ENCODE peak calls at places on chromosomes 2 and 18, in eight cellular contexts. T, H, C, L, D, N, W and U are unnamed samples.

GRCh38 chr2:151289972-151290335 is 486 bp upstream of the NMI start:
- DNase-seq in W (no peak), L (peak; percentile 71), N (peak; percentile 42), H (no peak), D (peak; percentile 18), C (peak; percentile 55), T (no peak), U (no peak)

GRCh38 chr2:228094377-228094921 is 87.0 kb downstream of the SPHKAP start:
- DNase-seq in H (no peak), D (no peak), L (no peak), W (no peak), T (no peak), C (no peak), N (no peak), U (no peak)

GRCh38 chr2:102809291-102810189 is 47.7 kb downstream of the TMEM182 start:
- DNase-seq in D (no peak), T (peak; percentile 17), N (peak; percentile 15), L (no peak), W (no peak), C (no peak), H (no peak), U (no peak)

GRCh38 chr18:13178976-13179375 is 39.6 kb upstream of the LDLRAD4 start:
- DNase-seq in H (no peak), N (no peak), T (no peak), L (no peak), D (no peak), C (no peak), W (no peak), U (no peak)

GRCh38 chr2:196988599-196988998 is 62.1 kb upstream of the PGAP1 start:
- DNase-seq in H (no peak), W (no peak), D (no peak), L (no peak), N (no peak), C (no peak), T (no peak), U (no peak)

GRCh38 chr2:3198119-3198518 is 179.5 kb downstream of the EIPR1 start:
- DNase-seq in N (no peak), D (no peak), L (no peak), T (no peak), W (no peak), C (no peak), H (no peak), U (no peak)

GRCh38 chr2:211737282-211737681 is 801.3 kb downstream of the ERBB4 start:
- DNase-seq in L (no peak), C (no peak), T (no peak), N (no peak), D (no peak), W (peak; percentile 34), H (no peak), U (no peak)

GRCh38 chr2:229909090-229909489 is 12.7 kb downstream of the TRIP12 start:
- DNase-seq in C (no peak), N (no peak), W (no peak), H (no peak), T (no peak), L (no peak), D (no peak), U (no peak)

GRCh38 chr2:120578576-120579352 is 156.9 kb upstream of the GLI2 start:
- DNase-seq in T (no peak), L (peak; percentile 41), D (no peak), N (no peak), H (no peak), W (no peak), C (no peak), U (no peak)

GRCh38 chr2:25276569-25277465 is 64.9 kb downstream of the DNMT3A start:
- DNase-seq in D (peak; percentile 53), C (peak; percentile 64), W (peak; percentile 61), N (peak; percentile 55), L (peak; percentile 84), H (peak; percentile 93), T (peak; percentile 41), U (peak; percentile 76)

GRCh38 chr2:60503923-60504514 is 49.4 kb downstream of the BCL11A start:
- DNase-seq in W (no peak), H (no peak), N (no peak), C (no peak), D (no peak), L (no peak), T (no peak), U (no peak)

GRCh38 chr2:73642338-73643018 is at the start of gene NAT8:
- DNase-seq in N (no peak), H (no peak), W (peak; percentile 73), T (no peak), D (no peak), L (no peak), C (no peak), U (no peak)

GRCh38 chr2:37459095-37459981 is 114.9 kb downstream of the QPCT start:
- DNase-seq in H (no peak), D (no peak), L (no peak), C (no peak), T (no peak), N (no peak), W (peak; percentile 79), U (no peak)

GRCh38 chr2:99974275-99974674 is 168.1 kb downstream of the AFF3 start:
- DNase-seq in N (peak; percentile 46), D (no peak), L (no peak), H (no peak), T (no peak), W (no peak), C (no peak), U (no peak)

GRCh38 chr2:175931751-175932295 is 70.2 kb downstream of the LNPK start:
- DNase-seq in N (peak; percentile 4), D (no peak), T (no peak), H (no peak), L (no peak), W (no peak), C (no peak), U (no peak)

GRCh38 chr18:11259421-11259820 is 110.1 kb upstream of the PIEZO2 start:
- DNase-seq in C (no peak), W (no peak), D (peak; percentile 10), L (peak; percentile 59), N (no peak), H (no peak), T (no peak), U (peak; percentile 55)

GRCh38 chr18:49751427-49752094 is 61.8 kb downstream of the ACAA2 start:
- DNase-seq in C (no peak), W (no peak), T (no peak), N (no peak), L (no peak), H (no peak), D (no peak), U (no peak)

GRCh38 chr2:197191177-197191947 is 119.2 kb downstream of the ANKRD44 start:
- DNase-seq in N (peak; percentile 70), T (peak; percentile 62), H (no peak), W (peak; percentile 55), D (no peak), L (no peak), C (peak; percentile 35), U (no peak)

GRCh38 chr2:185484601-185485000 is 254.0 kb upstream of the FSIP2 start:
- DNase-seq in W (no peak), N (no peak), C (no peak), D (no peak), T (no peak), L (no peak), H (no peak), U (no peak)

GRCh38 chr2:99442837-99443236 is 47.0 kb downstream of the REV1 start:
- DNase-seq in W (peak; percentile 14), D (no peak), N (no peak), C (peak; percentile 11), H (no peak), T (peak; percentile 23), L (no peak), U (no peak)

GRCh38 chr2:138827426-138828054 is 47.4 kb upstream of the NXPH2 start:
- DNase-seq in W (peak; percentile 66), L (no peak), D (no peak), C (peak; percentile 44), H (no peak), T (peak; percentile 71), N (peak; percentile 75), U (no peak)

GRCh38 chr2:152037711-152038110 is 61.1 kb downstream of the CACNB4 start:
- DNase-seq in H (peak; percentile 85), T (no peak), D (no peak), W (no peak), L (peak; percentile 75), C (no peak), N (peak; percentile 21), U (no peak)

GRCh38 chr2:88452980-88453582 is 588 bp upstream of the FOXI3 start:
- DNase-seq in W (peak; percentile 31), C (no peak), N (no peak), L (no peak), H (no peak), D (no peak), T (peak; percentile 22), U (no peak)

GRCh38 chr2:12202301-12202700 is 455.9 kb downstream of the LPIN1 start:
- DNase-seq in L (no peak), D (peak; percentile 47), C (no peak), W (no peak), T (no peak), N (no peak), H (no peak), U (no peak)
- H3K4me1 ChIP-seq in L (no peaks in the 10 kb centered on the region), D (no peaks in the 10 kb centered on the region), C (no peaks in the 10 kb centered on the region), W (no peaks in the 10 kb centered on the region), T (no peaks in the 10 kb centered on the region), N (no peaks in the 10 kb centered on the region), H (peaks cover 9% of the 10 kb centered on the region), U (peaks cover 29% of the 10 kb centered on the region)

GRCh38 chr2:72144412-72144745 is 3.3 kb downstream of the CYP26B1 start:
- DNase-seq in N (no peak), D (no peak), H (no peak), C (no peak), L (no peak), W (no peak), T (peak; percentile 49), U (no peak)
- H3K4me3 ChIP-seq in N (peak overlapping the region; percentile 70), D (peak overlapping the region; percentile 56), H (no peak overlapping the region), C (no peak overlapping the region), L (peak overlapping the region; percentile 73), W (no peak overlapping the region), T (peak overlapping the region; percentile 51), U (peak overlapping the region; percentile 58)

DNA sequence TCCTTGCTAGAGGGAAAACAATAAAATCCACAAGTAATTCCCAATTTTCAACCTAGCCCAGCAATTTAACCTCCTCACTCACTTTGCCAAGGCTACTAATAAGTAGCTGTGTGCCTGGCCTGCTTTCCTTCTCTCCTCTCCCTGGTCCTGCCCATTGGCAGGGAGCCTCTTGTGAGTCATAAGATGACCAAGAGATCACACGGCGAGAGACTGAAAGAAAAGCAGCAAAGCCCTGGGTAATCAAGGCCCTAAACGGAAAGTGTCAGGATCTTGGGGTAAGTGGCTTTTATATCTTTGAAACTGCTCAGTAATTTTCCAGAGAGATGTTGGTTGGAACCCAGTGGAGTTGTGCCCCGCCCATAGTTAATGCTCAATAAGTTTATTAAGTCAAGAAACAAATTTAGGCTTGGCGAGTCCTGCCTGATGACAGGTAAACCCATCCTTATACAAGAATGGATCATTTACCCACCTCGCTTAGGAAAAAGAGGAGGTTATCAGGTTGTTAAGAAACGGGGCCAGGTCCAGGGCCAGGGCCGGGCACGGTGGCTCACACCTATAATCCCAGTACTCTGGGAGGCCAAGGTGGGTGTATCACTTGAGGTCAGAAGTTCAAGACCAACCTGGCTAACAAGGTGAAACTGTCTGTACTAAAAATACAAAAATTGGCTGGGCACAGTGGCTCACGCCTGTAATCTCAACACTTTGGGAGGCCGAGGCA is 10.0 kb upstream of the ADAM17 start:
- DNase-seq in D (peak; percentile 80), L (peak; percentile 84), C (no peak), N (peak; percentile 77), T (no peak), H (peak; percentile 39), W (peak; percentile 94), U (no peak)
- H3K27ac ChIP-seq in D (peak overlapping the region; percentile 55), L (peak overlapping the region; percentile 86), C (no peak overlapping the region), N (peak overlapping the region; percentile 83), T (no peak overlapping the region), H (peak overlapping the region; percentile 70), W (peak overlapping the region; percentile 44), U (peak overlapping the region; percentile 33)

GRCh38 chr2:191632426-191632825 is 45.5 kb upstream of the NABP1 start:
- DNase-seq in T (no peak), D (no peak), W (no peak), H (no peak), C (no peak), L (no peak), N (no peak), U (no peak)
- H3K4me1 ChIP-seq in T (no peaks in the 10 kb centered on the region), D (no peaks in the 10 kb centered on the region), W (peaks cover 10% of the 10 kb centered on the region), H (peaks cover 11% of the 10 kb centered on the region), C (no peaks in the 10 kb centered on the region), L (no peaks in the 10 kb centered on the region), N (peaks cover 15% of the 10 kb centered on the region), U (peaks cover 9% of the 10 kb centered on the region)